ENCODE peak calls at places on chromosomes 5 and 9, in ten cellular contexts. M is pancreas, R is astrocyte of the spinal cord, G is osteocyte, C is endothelial cell, A is mesothelial cell of epicardium, K is neural crest cell, N is RWPE1, Y is WTC11, P is A673. X is an unnamed sample.

GRCh38 chr5:108788142-108788541 is 40.4 kb downstream of the FER start:
- DNase-seq in M (peak), R (no peak), G (no peak), C (no peak), A (no peak), K (no peak), N (no peak), Y (no peak), P (no peak), X (no peak)

GRCh38 chr5:53922508-53923498 is 362.4 kb downstream of the NDUFS4 start:
- DNase-seq in M (no peak), R (no peak), G (no peak), C (no peak), A (no peak), K (no peak), N (no peak), Y (no peak), P (no peak), X (no peak)

GRCh38 chr5:109911731-109912130 is 222.0 kb downstream of the MAN2A1 start:
- DNase-seq in M (no peak), R (peak), G (no peak), C (no peak), A (no peak), K (no peak), N (no peak), Y (no peak), P (peak), X (no peak)

GRCh38 chr9:111000202-111000601 is 38.1 kb downstream of the LPAR1 start:
- DNase-seq in M (no peak), R (no peak), G (no peak), C (no peak), A (no peak), K (no peak), N (no peak), Y (no peak), P (no peak), X (no peak)

GRCh38 chr9:113484258-113484730 is 20.8 kb downstream of the RGS3 start:
- DNase-seq in M (peak), R (no peak), G (no peak), C (no peak), A (no peak), K (no peak), N (no peak), Y (no peak), P (no peak), X (no peak)

GRCh38 chr5:23013395-23013994 is 160.4 kb upstream of the CDH12 start:
- DNase-seq in M (no peak), R (no peak), G (no peak), C (no peak), A (no peak), K (no peak), N (no peak), Y (no peak), P (no peak), X (no peak)

GRCh38 chr5:80935811-80936385 is 24.3 kb upstream of the RASGRF2 start:
- DNase-seq in M (no peak), R (no peak), G (no peak), C (no peak), A (no peak), K (no peak), N (no peak), Y (no peak), P (no peak), X (no peak)

GRCh38 chr9:123336959-123337358 is 19.0 kb upstream of the CRB2 start:
- DNase-seq in M (no peak), R (no peak), G (no peak), C (no peak), A (no peak), K (no peak), N (no peak), Y (no peak), P (no peak), X (no peak)

GRCh38 chr5:76674330-76675066 is 41.4 kb upstream of the F2R start:
- DNase-seq in M (no peak), R (no peak), G (no peak), C (no peak), A (no peak), K (no peak), N (no peak), Y (no peak), P (no peak), X (no peak)

GRCh38 chr5:52743970-52744369 is 43.7 kb upstream of the ITGA1 start:
- DNase-seq in M (no peak), R (peak), G (no peak), C (no peak), A (no peak), K (no peak), N (no peak), Y (no peak), P (peak), X (no peak)

DNA sequence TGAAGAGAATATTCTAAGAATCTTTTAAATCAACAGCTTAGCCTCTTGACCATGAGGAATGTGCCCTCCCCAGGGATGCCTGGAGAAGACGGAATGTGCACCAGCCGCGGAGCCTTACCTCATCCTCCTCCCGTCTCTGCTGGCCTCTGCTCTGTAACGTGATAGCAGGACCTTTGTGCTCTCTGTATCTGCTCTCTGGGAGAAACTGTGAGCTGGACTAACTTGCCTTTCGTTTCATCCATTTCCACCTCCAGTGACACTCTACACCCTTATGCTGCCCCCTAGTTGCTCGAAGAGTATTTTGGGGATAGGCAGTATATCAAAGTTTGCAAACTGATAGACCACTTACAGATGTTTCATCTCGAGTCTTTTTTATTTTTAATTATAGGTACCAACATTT is 141.4 kb downstream of the NPR3 start:
- DNase-seq in M (no peak), R (peak), G (peak), C (no peak), A (no peak), K (no peak), N (no peak), Y (peak), P (no peak), X (peak)
- TF ChIP-seq CTCF in M (no peak), R (peak), G (peak), C (no peak), A (no peak), K (peak), N (no peak), Y (no peak), P (peak), X (peak)

GRCh38 chr9:33919276-33919897 is 102.4 kb downstream of the UBE2R2 start:
- DNase-seq in M (no peak), R (no peak), G (no peak), C (no peak), A (no peak), K (no peak), N (no peak), Y (no peak), P (no peak), X (no peak)

GRCh38 chr9:33923079-33923478 is 106.1 kb downstream of the UBE2R2 start:
- DNase-seq in M (no peak), R (no peak), G (no peak), C (no peak), A (no peak), K (no peak), N (no peak), Y (no peak), P (no peak), X (no peak)

GRCh38 chr9:33923998-33924701 is 107.2 kb downstream of the UBE2R2 start:
- DNase-seq in M (no peak), R (no peak), G (no peak), C (no peak), A (no peak), K (no peak), N (no peak), Y (no peak), P (no peak), X (no peak)

GRCh38 chr9:33924978-33925797 is 108.2 kb downstream of the UBE2R2 start:
- DNase-seq in M (no peak), R (peak), G (no peak), C (peak), A (no peak), K (peak), N (peak), Y (peak), P (peak), X (peak)

DNA sequence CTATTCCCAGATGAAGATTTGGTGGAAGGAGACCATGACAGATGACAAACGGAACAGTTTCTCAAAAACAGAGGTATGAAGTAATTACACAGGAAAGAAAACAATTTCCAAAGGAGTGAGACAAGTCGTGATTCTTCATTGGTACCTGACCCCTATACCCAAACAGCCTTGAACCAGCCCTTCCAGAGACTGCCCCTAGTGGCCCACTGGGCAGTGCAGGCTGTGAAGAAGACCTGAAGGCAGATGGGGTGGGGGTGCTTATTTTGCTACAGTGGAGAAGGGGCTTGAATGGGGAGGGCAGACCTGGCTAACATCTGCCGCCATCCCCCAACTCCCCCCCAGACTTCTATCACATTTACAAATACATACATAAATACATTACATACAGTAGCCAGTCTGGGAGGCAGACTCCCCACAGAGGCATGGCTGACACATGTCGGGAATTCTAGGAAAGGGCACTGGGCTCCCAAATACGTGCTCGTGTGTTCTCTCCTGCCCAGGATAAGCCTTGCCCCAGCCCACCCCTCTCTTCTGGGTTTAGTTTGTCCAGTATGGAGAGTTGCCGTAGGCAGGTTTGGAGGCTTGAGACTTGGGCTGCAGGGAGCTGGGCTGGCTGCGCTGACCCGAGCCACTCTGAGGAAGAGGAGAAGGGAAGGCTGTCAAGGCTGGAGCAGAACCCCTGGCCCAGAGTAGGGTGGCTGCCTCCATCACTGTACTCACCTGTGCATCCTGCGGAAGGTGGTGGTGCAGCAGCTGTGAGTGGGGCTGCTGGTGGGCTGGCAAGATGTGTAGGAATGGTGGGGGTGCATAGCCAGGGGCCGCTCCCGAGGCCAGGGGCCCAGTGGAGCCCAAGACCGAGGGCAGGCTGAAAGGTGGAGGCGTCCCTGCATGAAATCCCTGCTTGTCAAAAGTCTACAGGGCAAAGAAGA is 105.3 kb downstream of the UBE2R2 start:
- DNase-seq in M (no peak), R (peak), G (no peak), C (peak), A (no peak), K (no peak), N (peak), Y (peak), P (peak), X (peak)
- TF ChIP-seq CTCF in M (peak), R (peak), G (peak), C (peak), A (peak), K (peak), N (peak), Y (peak), P (peak), X (peak)

DNA sequence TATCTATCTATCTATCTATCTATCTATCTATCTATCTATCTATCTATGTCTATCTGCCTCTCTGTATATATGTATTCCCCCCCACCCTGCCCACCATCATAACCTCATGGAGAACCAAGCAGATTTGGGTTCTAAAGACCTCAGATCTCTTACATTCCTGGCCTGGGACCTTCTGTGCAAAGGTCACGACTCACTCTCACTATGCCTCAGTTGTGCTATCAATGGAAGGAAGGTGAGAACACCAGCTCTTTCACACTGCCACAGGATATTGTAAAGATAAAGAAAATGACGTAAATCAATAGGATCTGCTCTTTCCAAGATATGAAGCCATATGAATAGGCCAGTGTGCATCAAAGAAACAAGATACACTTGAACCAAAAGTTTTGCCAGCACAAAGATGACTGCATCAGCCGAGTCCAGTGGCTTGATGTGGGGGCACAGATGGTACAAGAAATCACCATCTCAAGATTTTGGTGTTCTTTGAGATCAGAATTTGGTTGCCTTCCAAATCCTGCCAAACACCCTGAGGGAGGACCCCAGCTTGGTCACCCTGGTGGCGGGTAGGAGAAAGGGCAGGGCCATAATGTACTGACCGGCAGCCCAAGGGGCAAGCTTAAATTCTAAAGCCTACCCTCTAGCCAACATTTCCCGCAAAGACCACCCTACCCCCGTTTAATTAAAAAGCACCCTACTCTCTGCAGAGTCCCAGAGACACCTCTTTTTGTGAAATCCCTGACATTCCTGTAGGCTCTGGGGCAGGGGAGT is 8.4 kb upstream of the FGF1 start:
- DNase-seq in M (no peak), R (no peak), G (no peak), C (no peak), A (no peak), K (no peak), N (no peak), Y (no peak), P (no peak), X (no peak)
- TF ChIP-seq CTCF in M (no peak), R (peak), G (no peak), C (peak), A (peak), K (no peak), N (no peak), Y (no peak), P (no peak), X (peak)

DNA sequence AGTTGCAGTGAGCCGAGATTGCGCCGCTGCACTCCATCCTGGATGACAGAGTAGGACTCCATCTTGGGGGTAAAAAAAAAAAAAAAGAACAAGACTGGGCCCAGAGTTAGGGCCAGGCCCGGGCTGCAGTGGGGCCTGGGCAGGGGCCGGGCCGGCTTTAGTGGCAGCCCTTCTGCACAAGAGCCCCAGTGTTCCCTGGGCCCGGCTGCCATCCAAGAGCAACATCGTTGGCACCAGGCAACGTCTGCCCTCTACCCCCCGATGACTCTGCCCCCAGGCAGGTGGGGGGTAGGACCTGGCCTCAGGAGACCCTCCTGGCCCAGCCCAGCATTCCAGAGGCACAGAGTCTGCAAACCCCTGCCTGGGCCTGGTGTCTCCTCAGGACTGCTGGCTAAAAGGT is 4.9 kb upstream of the FGFR4 start:
- DNase-seq in M (no peak), R (no peak), G (no peak), C (no peak), A (no peak), K (no peak), N (no peak), Y (no peak), P (no peak), X (no peak)
- TF ChIP-seq CTCF in M (no peak), R (no peak), G (no peak), C (no peak), A (no peak), K (no peak), N (no peak), Y (no peak), P (no peak), X (no peak)

GRCh38 chr5:124287813-124288212 is 458.6 kb downstream of the ZNF608 start:
- DNase-seq in M (no peak), R (no peak), G (no peak), C (no peak), A (no peak), K (no peak), N (no peak), Y (no peak), P (no peak), X (no peak)

GRCh38 chr5:124285733-124286132 is 460.7 kb downstream of the ZNF608 start:
- DNase-seq in M (no peak), R (no peak), G (no peak), C (no peak), A (no peak), K (no peak), N (no peak), Y (no peak), P (no peak), X (no peak)

GRCh38 chr5:124289122-124289521 is 457.3 kb downstream of the ZNF608 start:
- DNase-seq in M (peak), R (no peak), G (no peak), C (no peak), A (no peak), K (no peak), N (no peak), Y (no peak), P (no peak), X (no peak)

GRCh38 chr5:124285071-124285470 is 461.4 kb downstream of the ZNF608 start:
- DNase-seq in M (no peak), R (no peak), G (no peak), C (no peak), A (no peak), K (no peak), N (peak), Y (no peak), P (no peak), X (no peak)

GRCh38 chr5:124289641-124290201 is 456.7 kb downstream of the ZNF608 start:
- DNase-seq in M (peak), R (no peak), G (no peak), C (no peak), A (no peak), K (no peak), N (no peak), Y (peak), P (no peak), X (peak)
- TF ChIP-seq CTCF in M (no peak), R (no peak), G (peak), C (peak), A (no peak), K (peak), N (no peak), Y (peak), P (no peak), X (peak)

X was measured in nephron progenitor cell.